ENCODE peak calls at places on chromosomes 12 and 14, in five cellular contexts. T is dorsolateral prefrontal cortex, X is astrocyte of the spinal cord, R is fibroblast of the aortic adventitia, V is A673. Y is an unnamed sample.

GRCh38 chr12:124433147-124433874 is 134.1 kb downstream of the NCOR2 start:
- DNase-seq in T (peak), X (no peak), R (no peak), V (no peak), Y (no peak)

GRCh38 chr14:72488551-72488950 is 405.4 kb downstream of the DPF3 start:
- DNase-seq in T (no peak), X (no peak), R (no peak), V (no peak), Y (no peak)

GRCh38 chr12:68613209-68613904 is 2.7 kb downstream of the RAP1B start:
- DNase-seq in T (no peak), X (no peak), R (no peak), V (no peak), Y (no peak)

GRCh38 chr12:43147893-43148292 is 404.1 kb downstream of the ADAMTS20 start:
- DNase-seq in T (no peak), X (no peak), R (peak), V (no peak), Y (no peak)

GRCh38 chr12:70919597-70920035 is 922 bp downstream of the PTPRR start:
- DNase-seq in T (peak), X (peak), R (peak), V (peak), Y (no peak)

GRCh38 chr12:85805654-85806053 is 30.6 kb downstream of the RASSF9 start:
- DNase-seq in T (no peak), X (peak), R (peak), V (no peak), Y (peak)

GRCh38 chr14:50943261-50943942 is 881 bp downstream of the PYGL start:
- DNase-seq in T (no peak), X (no peak), R (peak), V (no peak), Y (no peak)

GRCh38 chr12:48750215-48750614 is 33.7 kb upstream of the CCNT1 start:
- DNase-seq in T (no peak), X (peak), R (no peak), V (no peak), Y (no peak)

GRCh38 chr12:69383074-69383473 is 23.5 kb downstream of the YEATS4 start:
- DNase-seq in T (no peak), X (no peak), R (no peak), V (no peak), Y (no peak)

GRCh38 chr12:19689801-19690472 is 250.6 kb downstream of the AEBP2 start:
- DNase-seq in T (no peak), X (no peak), R (no peak), V (no peak), Y (no peak)

GRCh38 chr14:70822706-70823185 is 13.4 kb upstream of the MAP3K9 start:
- DNase-seq in T (peak), X (no peak), R (no peak), V (no peak), Y (no peak)

GRCh38 chr14:90444077-90444696 is 47.4 kb downstream of the CALM1 start:
- DNase-seq in T (no peak), X (no peak), R (no peak), V (peak), Y (no peak)

GRCh38 chr12:112836736-112837628 is 45.4 kb downstream of the RPH3A start:
- DNase-seq in T (no peak), X (no peak), R (peak), V (no peak), Y (no peak)

GRCh38 chr12:98894412-98895085 is 249.5 kb downstream of the APAF1 start:
- DNase-seq in T (peak), X (peak), R (no peak), V (peak), Y (no peak)

GRCh38 chr12:131736807-131737484 is 26.1 kb downstream of the SFSWAP start:
- DNase-seq in T (no peak), X (peak), R (peak), V (no peak), Y (peak)

GRCh38 chr14:68786491-68787234 is 6.2 kb downstream of the ZFP36L1 start:
- DNase-seq in T (no peak), X (peak), R (peak), V (no peak), Y (no peak)

GRCh38 chr12:105218434-105218833 is 17.5 kb downstream of the APPL2 start:
- DNase-seq in T (no peak), X (no peak), R (no peak), V (no peak), Y (no peak)

GRCh38 chr12:65022960-65023359 is 98.1 kb downstream of the WIF1 start:
- DNase-seq in T (no peak), X (no peak), R (no peak), V (no peak), Y (no peak)

GRCh38 chr14:44494125-44494524 is 13.0 kb downstream of the FSCB start:
- DNase-seq in T (no peak), X (no peak), R (no peak), V (no peak), Y (no peak)

GRCh38 chr12:108839890-108840230 is 17.5 kb downstream of the SSH1 start:
- DNase-seq in T (no peak), X (no peak), R (no peak), V (no peak), Y (no peak)

GRCh38 chr12:41485203-41485602 is 297.1 kb downstream of the PDZRN4 start:
- DNase-seq in T (no peak), X (no peak), R (no peak), V (no peak), Y (no peak)

GRCh38 chr14:75654127-75654732 is 6.4 kb downstream of the ERG28 start:
- DNase-seq in T (peak), X (peak), R (peak), V (peak), Y (no peak)

GRCh38 chr14:55000381-55000780 is 26.5 kb downstream of the WDHD1 start:
- DNase-seq in T (no peak), X (peak), R (no peak), V (no peak), Y (peak)

GRCh38 chr12:111221296-111222026 is 147.4 kb downstream of the PHETA1 start:
- DNase-seq in T (no peak), X (no peak), R (no peak), V (no peak), Y (no peak)

GRCh38 chr12:111597731-111598636 is 1.1 kb downstream of the ATXN2 start:
- DNase-seq in T (peak), X (peak), R (no peak), V (peak), Y (no peak)

GRCh38 chr12:104653730-104654328 is 197.1 kb downstream of the CHST11 start:
- DNase-seq in T (no peak), X (no peak), R (no peak), V (peak), Y (no peak)

GRCh38 chr12:109996483-109996853 is 300 bp upstream of the GIT2 start:
- DNase-seq in T (no peak), X (no peak), R (no peak), V (no peak), Y (no peak)

GRCh38 chr14:93935213-93935612 is 8.1 kb downstream of the FAM181A start:
- DNase-seq in T (no peak), X (no peak), R (no peak), V (no peak), Y (no peak)

GRCh38 chr12:50314629-50315312 is 31.5 kb upstream of the LIMA1 start:
- DNase-seq in T (peak), X (peak), R (peak), V (peak), Y (peak)

GRCh38 chr12:58253663-58254062 is 312.3 kb downstream of the ATP23 start:
- DNase-seq in T (no peak), X (no peak), R (no peak), V (no peak), Y (no peak)

GRCh38 chr14:20626274-20626673 is 15.2 kb downstream of the OR6S1 start:
- DNase-seq in T (no peak), X (no peak), R (no peak), V (no peak), Y (no peak)

GRCh38 chr14:69606258-69606657 is 5.1 kb upstream of the SUSD6 start:
- DNase-seq in T (no peak), X (no peak), R (no peak), V (no peak), Y (no peak)

GRCh38 chr14:68232643-68233055 is 413.1 kb downstream of the RAD51B start:
- DNase-seq in T (no peak), X (peak), R (peak), V (peak), Y (peak)

GRCh38 chr14:23532658-23533057 is 18.9 kb downstream of the ZFHX2 start:
- DNase-seq in T (no peak), X (no peak), R (no peak), V (no peak), Y (no peak)

GRCh38 chr14:32702571-32702970 is 236.1 kb upstream of the NPAS3 start:
- DNase-seq in T (no peak), X (peak), R (peak), V (no peak), Y (no peak)

GRCh38 chr14:73935666-73936065 is 14.2 kb downstream of the FAM161B start:
- DNase-seq in T (no peak), X (peak), R (peak), V (peak), Y (no peak)
- TF ChIP-seq CTCF in T (no peak), X (peak), R (peak), V (peak), Y (peak)

GRCh38 chr12:32240210-32240609 is 133.6 kb downstream of the BICD1 start:
- DNase-seq in T (no peak), X (peak), R (no peak), V (no peak), Y (no peak)

GRCh38 chr12:32235251-32235650 is 128.6 kb downstream of the BICD1 start:
- DNase-seq in T (no peak), X (no peak), R (no peak), V (no peak), Y (no peak)

DNA sequence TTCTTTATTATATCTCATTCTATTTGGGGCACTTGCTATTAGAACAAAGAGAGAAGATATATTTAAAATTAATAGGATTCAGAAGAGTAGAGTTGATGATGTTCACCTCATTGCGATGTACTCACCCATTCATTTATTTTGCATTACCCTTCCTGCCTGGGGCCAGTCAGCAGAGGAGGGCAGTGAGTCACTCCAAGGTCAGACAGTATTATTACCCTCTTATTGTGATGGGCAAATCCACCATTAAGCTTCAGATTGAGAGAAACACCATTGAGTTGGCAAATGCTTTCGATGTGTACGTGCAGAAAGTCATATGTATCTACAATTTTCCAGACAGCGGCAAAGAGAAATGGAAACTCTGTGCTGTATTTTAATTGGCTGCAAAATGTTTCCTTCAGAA is 134.2 kb downstream of the BICD1 start:
- DNase-seq in T (no peak), X (peak), R (no peak), V (no peak), Y (no peak)
- H3K4me3 ChIP-seq in T (no peak), X (no peak), R (no peak), V (no peak), Y (no peak)

GRCh38 chr12:116880817-116881324 is 370 bp downstream of the HRK start:
- DNase-seq in T (no peak), X (no peak), R (peak), V (peak), Y (no peak)
- TF ChIP-seq CTCF in T (no peak), X (no peak), R (no peak), V (no peak), Y (no peak)

GRCh38 chr14:73761621-73762355 is 47.6 kb upstream of the PNMA1 start:
- DNase-seq in T (no peak), X (no peak), R (no peak), V (no peak), Y (no peak)
- H3K4me3 ChIP-seq in T (no peak), X (no peak), R (no peak), V (no peak), Y (no peak)

DNA sequence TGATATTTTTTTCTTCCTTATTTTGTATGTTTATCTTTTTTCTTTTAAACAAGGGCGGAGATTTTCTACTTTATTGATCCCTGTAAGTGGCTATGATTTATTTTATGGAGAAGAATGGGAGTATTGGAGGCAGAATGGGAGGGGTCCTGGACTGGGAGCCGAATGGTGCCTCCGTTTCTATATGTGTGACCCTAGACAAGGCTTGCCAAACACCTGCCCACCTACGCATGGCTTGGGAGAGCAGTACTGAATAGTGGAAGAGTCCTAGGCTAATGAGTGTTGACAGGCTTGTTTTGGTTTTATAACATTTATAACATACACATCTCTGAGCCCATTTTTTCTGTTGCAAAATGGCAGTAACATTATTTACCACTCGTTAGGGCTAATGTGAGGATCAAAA is 29.0 kb downstream of the STK38L start:
- DNase-seq in T (no peak), X (no peak), R (no peak), V (no peak), Y (no peak)
- TF ChIP-seq CTCF in T (no peak), X (no peak), R (no peak), V (no peak), Y (no peak)

Y was measured in astrocyte of the cerebellum.